ENCODE peak calls at places on chromosomes 7 and 10, in five cellular contexts. One of them, this sample, is unnamed.

GRCh38 chr7:47502240-47502877 is 79.6 kb downstream of the TNS3 start:
- DNase-seq in K562: no peak
- DNase-seq in NT2/D1: no peak
- DNase-seq in HepG2: no peak
- DNase-seq in H1: no peak
- DNase-seq in this sample: no peak

GRCh38 chr7:23191022-23191421 is 9.2 kb downstream of the NUP42 start:
- DNase-seq in K562: peak; percentile 87
- DNase-seq in NT2/D1: no peak
- DNase-seq in HepG2: no peak
- DNase-seq in H1: no peak
- DNase-seq in this sample: no peak

GRCh38 chr7:130286881-130287280 is 6.1 kb upstream of the CPA4 start:
- DNase-seq in K562: no peak
- DNase-seq in NT2/D1: no peak
- DNase-seq in HepG2: no peak
- DNase-seq in H1: no peak
- DNase-seq in this sample: no peak

GRCh38 chr10:89332718-89333281 is 5.0 kb downstream of the IFIT3 start:
- DNase-seq in K562: no peak
- DNase-seq in NT2/D1: no peak
- DNase-seq in HepG2: no peak
- DNase-seq in H1: no peak
- DNase-seq in this sample: no peak

GRCh38 chr7:87628780-87629569 is 777 bp downstream of the RUNDC3B start:
- DNase-seq in K562: no peak
- DNase-seq in NT2/D1: no peak
- DNase-seq in HepG2: peak; percentile 20
- DNase-seq in H1: peak; percentile 68
- DNase-seq in this sample: peak; percentile 39

GRCh38 chr10:69576334-69577011 is 3.3 kb upstream of the NEUROG3 start:
- DNase-seq in K562: no peak
- DNase-seq in NT2/D1: no peak
- DNase-seq in HepG2: no peak
- DNase-seq in H1: peak; percentile 63
- DNase-seq in this sample: no peak

GRCh38 chr10:21617267-21617666 is 83.2 kb downstream of the MLLT10 start:
- DNase-seq in K562: no peak
- DNase-seq in NT2/D1: no peak
- DNase-seq in HepG2: no peak
- DNase-seq in H1: no peak
- DNase-seq in this sample: no peak

GRCh38 chr10:69439813-69440506 is 11.3 kb upstream of the TSPAN15 start:
- DNase-seq in K562: peak; percentile 31
- DNase-seq in NT2/D1: no peak
- DNase-seq in HepG2: peak; percentile 52
- DNase-seq in H1: no peak
- DNase-seq in this sample: no peak

GRCh38 chr7:21542891-21543527 is at the start of gene DNAH11:
- DNase-seq in K562: peak; percentile 38
- DNase-seq in NT2/D1: peak; percentile 73
- DNase-seq in HepG2: no peak
- DNase-seq in H1: peak; percentile 88
- DNase-seq in this sample: no peak

GRCh38 chr7:156640257-156640948 is at the start of gene RNF32:
- DNase-seq in K562: peak; percentile 100
- DNase-seq in NT2/D1: peak; percentile 93
- DNase-seq in HepG2: no peak
- DNase-seq in H1: peak; percentile 99
- DNase-seq in this sample: peak; percentile 82

DNA sequence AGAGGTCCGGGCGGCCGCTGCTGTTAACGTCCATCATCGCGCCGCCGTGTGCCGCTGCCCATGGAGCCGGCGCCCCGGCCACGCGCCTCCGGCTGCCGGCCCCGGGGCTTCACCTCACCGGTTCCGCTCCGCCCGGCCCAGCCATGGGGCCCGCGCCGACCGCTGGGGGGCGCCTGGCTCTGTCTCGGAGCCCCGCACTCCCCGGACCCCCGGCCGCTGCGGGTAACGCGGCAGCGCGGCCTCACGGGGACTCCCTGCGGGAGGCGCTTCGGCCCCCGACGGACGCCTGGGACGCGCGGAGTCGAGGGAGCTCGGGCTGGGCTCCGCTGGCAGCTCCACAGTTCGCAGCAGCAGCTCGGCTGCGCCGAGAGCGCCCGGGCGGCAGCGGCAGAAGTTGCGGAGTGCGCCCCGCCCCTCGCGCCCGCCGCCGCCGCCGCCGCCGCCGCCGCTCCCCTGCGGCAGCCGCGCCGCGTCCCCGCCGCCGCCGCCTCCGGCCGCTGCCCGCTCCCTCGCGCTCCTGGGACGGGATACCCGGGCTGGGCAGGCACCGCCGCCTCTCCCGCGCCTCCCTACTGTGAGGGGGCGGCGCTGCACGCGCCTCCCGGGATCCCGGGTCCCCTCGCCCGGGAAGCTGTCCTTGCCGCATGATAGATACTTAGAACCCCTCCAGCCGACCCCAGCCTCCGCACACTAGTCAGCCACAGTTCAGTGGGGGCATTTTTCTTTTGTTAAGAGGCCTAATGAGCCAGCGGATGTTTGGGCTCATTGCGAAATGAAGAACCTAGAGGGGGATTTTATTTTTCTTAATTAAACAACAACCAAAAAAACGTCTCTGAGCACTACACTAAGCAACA is at the start of gene HTR7:
- DNase-seq in K562: peak; percentile 60
- DNase-seq in NT2/D1: peak; percentile 27
- DNase-seq in HepG2: peak; percentile 16
- DNase-seq in H1: peak; percentile 88
- DNase-seq in this sample: no peak
- TF ChIP-seq ZNF274 in K562: no peak
- TF ChIP-seq ZNF274 in NT2/D1: no peak
- TF ChIP-seq ZNF274 in HepG2: no peak
- TF ChIP-seq ZNF274 in H1: no peak
- TF ChIP-seq ZNF274 in this sample: no peak

GRCh38 chr7:153590571-153590970 is 461.6 kb upstream of the DPP6 start:
- DNase-seq in K562: no peak
- DNase-seq in NT2/D1: no peak
- DNase-seq in HepG2: no peak
- DNase-seq in H1: no peak
- DNase-seq in this sample: no peak

GRCh38 chr7:153590136-153590535 is 462.1 kb upstream of the DPP6 start:
- DNase-seq in K562: no peak
- DNase-seq in NT2/D1: no peak
- DNase-seq in HepG2: no peak
- DNase-seq in H1: no peak
- DNase-seq in this sample: no peak

GRCh38 chr7:153584132-153584531 is 468.1 kb upstream of the DPP6 start:
- DNase-seq in K562: no peak
- DNase-seq in NT2/D1: no peak
- DNase-seq in HepG2: no peak
- DNase-seq in H1: no peak
- DNase-seq in this sample: no peak

GRCh38 chr7:153588596-153588995 is 463.6 kb upstream of the DPP6 start:
- DNase-seq in K562: no peak
- DNase-seq in NT2/D1: no peak
- DNase-seq in HepG2: no peak
- DNase-seq in H1: no peak
- DNase-seq in this sample: no peak
- TF ChIP-seq ZNF274 in K562: no peak
- TF ChIP-seq ZNF274 in NT2/D1: no peak
- TF ChIP-seq ZNF274 in HepG2: no peak
- TF ChIP-seq ZNF274 in H1: no peak
- TF ChIP-seq ZNF274 in this sample: no peak

GRCh38 chr10:11150255-11150731 is 132.6 kb downstream of the CELF2 start:
- DNase-seq in K562: peak; percentile 24
- DNase-seq in NT2/D1: no peak
- DNase-seq in HepG2: no peak
- DNase-seq in H1: no peak
- DNase-seq in this sample: no peak
- TF ChIP-seq ZNF274 in K562: no peak
- TF ChIP-seq ZNF274 in NT2/D1: no peak
- TF ChIP-seq ZNF274 in HepG2: no peak
- TF ChIP-seq ZNF274 in H1: no peak
- TF ChIP-seq ZNF274 in this sample: no peak

GRCh38 chr10:491667-492424 is 197.6 kb downstream of the DIP2C start:
- DNase-seq in K562: no peak
- DNase-seq in NT2/D1: no peak
- DNase-seq in HepG2: no peak
- DNase-seq in H1: no peak
- DNase-seq in this sample: no peak
- TF ChIP-seq ZNF274 in K562: no peak
- TF ChIP-seq ZNF274 in NT2/D1: no peak
- TF ChIP-seq ZNF274 in HepG2: no peak
- TF ChIP-seq ZNF274 in H1: no peak
- TF ChIP-seq ZNF274 in this sample: no peak

DNA sequence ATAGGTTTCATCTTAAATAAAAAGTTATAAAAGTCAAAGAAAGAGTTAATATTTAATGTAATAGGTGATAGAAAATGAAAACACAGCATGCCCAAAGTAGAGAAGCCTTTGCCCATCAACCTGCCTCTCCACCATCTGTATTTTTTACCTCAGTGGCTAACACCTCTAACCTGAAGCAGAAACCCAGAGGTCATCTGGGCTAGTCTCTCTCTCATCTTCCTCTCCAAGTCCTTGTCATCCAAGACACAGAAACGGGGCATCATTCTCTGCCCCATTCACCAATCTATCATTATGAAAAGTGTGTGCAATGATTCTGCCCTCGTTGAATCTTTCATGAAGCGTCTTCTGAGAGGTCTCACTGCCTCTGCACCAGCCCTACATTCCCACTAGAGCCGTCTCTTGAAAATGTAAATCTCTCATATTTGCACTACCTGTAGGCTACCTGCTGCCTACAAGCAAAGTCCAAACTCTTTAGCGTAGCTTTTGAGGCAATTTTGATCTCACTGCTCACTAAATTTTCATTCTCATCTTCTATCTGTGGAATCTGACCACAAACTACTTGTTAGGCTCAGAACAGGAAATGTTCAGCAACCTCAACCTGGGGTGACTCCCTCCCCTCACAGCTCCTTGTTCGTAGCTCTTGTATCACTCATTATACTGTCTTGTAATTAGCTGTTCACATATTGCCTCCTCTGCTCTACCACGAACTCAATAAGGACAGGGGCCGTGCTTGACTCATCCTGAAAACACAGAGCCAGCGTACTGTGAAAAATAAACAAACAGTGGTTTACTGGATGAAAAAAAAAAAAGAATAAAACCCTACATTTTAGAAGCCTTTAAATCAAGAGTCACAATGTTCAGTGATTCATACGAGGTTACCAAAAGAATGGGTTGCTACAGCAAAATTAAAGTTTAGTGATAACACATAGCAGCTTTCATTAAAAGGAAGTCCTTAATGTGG is 83.1 kb downstream of the CTNNA3 start:
- DNase-seq in K562: no peak
- DNase-seq in NT2/D1: no peak
- DNase-seq in HepG2: no peak
- DNase-seq in H1: no peak
- DNase-seq in this sample: no peak
- TF ChIP-seq ZNF274 in K562: no peak
- TF ChIP-seq ZNF274 in NT2/D1: no peak
- TF ChIP-seq ZNF274 in HepG2: no peak
- TF ChIP-seq ZNF274 in H1: no peak
- TF ChIP-seq ZNF274 in this sample: no peak

GRCh38 chr7:50857804-50858203 is 75.1 kb upstream of the GRB10 start:
- DNase-seq in K562: no peak
- DNase-seq in NT2/D1: no peak
- DNase-seq in HepG2: no peak
- DNase-seq in H1: peak; percentile 22
- DNase-seq in this sample: no peak

GRCh38 chr7:50863053-50863452 is 80.4 kb upstream of the GRB10 start:
- DNase-seq in K562: no peak
- DNase-seq in NT2/D1: no peak
- DNase-seq in HepG2: no peak
- DNase-seq in H1: no peak
- DNase-seq in this sample: no peak

GRCh38 chr7:50858528-50859245 is 76.0 kb upstream of the GRB10 start:
- DNase-seq in K562: no peak
- DNase-seq in NT2/D1: no peak
- DNase-seq in HepG2: no peak
- DNase-seq in H1: peak; percentile 10
- DNase-seq in this sample: no peak

GRCh38 chr7:50860598-50860997 is 77.9 kb upstream of the GRB10 start:
- DNase-seq in K562: no peak
- DNase-seq in NT2/D1: no peak
- DNase-seq in HepG2: no peak
- DNase-seq in H1: no peak
- DNase-seq in this sample: no peak

DNA sequence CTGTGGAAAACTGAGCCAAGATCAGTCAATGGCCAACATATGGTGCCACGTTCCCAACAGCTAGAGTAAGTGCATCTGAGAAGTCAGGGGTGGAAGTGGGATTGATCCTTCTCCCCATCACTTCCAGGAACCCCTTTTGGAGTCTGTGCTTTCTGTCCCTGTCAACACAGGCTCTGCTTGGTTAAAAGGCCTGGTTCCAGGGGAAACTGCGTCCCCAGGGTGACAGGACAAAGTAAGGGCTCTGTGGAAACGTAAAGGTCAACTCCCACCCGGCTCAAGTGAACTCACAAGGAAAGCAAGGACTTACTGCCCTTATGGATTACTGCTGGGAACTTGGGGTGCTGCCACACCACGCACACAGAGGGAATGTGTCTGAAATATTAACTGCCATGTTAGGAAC is 77.5 kb upstream of the GRB10 start:
- DNase-seq in K562: no peak
- DNase-seq in NT2/D1: no peak
- DNase-seq in HepG2: no peak
- DNase-seq in H1: no peak
- DNase-seq in this sample: no peak
- TF ChIP-seq ZNF274 in K562: no peak
- TF ChIP-seq ZNF274 in NT2/D1: no peak
- TF ChIP-seq ZNF274 in HepG2: no peak
- TF ChIP-seq ZNF274 in H1: no peak
- TF ChIP-seq ZNF274 in this sample: no peak

DNA sequence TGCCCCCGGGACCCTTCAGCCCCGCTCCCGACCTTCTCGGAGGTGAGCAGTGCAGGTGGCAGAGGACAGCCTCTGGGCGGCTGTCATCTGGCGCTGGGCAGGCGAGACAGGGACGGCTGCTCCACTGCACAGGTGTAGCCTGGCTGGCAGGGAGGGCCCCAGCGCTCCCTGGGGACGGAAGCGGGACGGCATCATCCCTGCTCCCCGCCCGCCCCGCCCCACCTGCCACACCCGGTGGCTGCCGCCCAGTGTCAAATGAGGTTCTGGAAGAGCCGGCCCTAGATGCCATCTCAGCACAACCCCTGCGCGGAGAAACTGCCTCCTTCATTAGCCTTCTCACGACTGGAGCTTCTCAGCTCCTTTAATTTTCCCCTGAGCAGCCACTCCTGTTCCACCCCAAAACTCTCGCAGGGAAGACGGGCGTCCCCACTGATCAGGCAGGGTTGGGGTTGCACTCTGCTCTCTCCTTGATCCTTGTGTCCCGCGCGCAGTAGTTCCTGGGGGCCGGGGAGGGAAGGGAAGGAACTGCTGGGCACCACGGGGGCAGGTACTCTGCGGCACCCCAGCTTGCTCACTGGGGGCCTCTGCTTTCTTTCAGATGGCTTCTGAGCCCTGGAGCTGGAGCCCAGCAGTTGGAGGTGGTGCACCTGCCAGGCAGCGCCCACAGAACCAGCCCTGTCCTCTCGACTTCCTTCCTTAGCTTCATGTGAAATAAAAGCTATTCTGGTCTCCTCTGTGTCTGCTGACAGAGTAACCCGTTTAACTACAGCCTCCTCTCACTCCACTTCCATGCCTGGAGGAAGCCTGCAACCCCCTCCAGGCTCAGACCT is 12.0 kb downstream of the PLAC9 start:
- DNase-seq in K562: no peak
- DNase-seq in NT2/D1: no peak
- DNase-seq in HepG2: no peak
- DNase-seq in H1: no peak
- DNase-seq in this sample: peak; percentile 15
- TF ChIP-seq ZNF274 in K562: no peak
- TF ChIP-seq ZNF274 in NT2/D1: no peak
- TF ChIP-seq ZNF274 in HepG2: no peak
- TF ChIP-seq ZNF274 in H1: no peak
- TF ChIP-seq ZNF274 in this sample: no peak